ENCODE peak calls at places on chromosomes 7 and 10, in four cellular contexts. H is hepatocyte, N is H9, T is mammary epithelial cell. K is an unnamed sample.

GRCh38 chr7:133934262-133934973 is 192.7 kb upstream of the LRGUK start:
- DNase-seq in H (no peak), N (no peak), T (no peak), K (no peak)

GRCh38 chr7:34445653-34446052 is 212.4 kb upstream of the NPSR1 start:
- DNase-seq in H (no peak), N (no peak), T (no peak), K (no peak)

GRCh38 chr10:46237815-46238510 is 48.8 kb upstream of the ANTXRL start:
- DNase-seq in H (no peak), N (no peak), T (peak; percentile 11), K (peak; percentile 29)

GRCh38 chr7:41984888-41985287 is 252.1 kb downstream of the GLI3 start:
- DNase-seq in H (peak; percentile 13), N (no peak), T (peak; percentile 42), K (no peak)

GRCh38 chr10:133277993-133278576 is 1.4 kb upstream of the ADAM8 start:
- DNase-seq in H (no peak), N (no peak), T (no peak), K (peak; percentile 64)

GRCh38 chr7:1952169-1952760 is 280.5 kb downstream of the MAD1L1 start:
- DNase-seq in H (no peak), N (no peak), T (no peak), K (no peak)

GRCh38 chr10:3807221-3807927 is 22.4 kb upstream of the KLF6 start:
- DNase-seq in H (no peak), N (no peak), T (no peak), K (no peak)

GRCh38 chr7:157690058-157690832 is 353.4 kb downstream of the DNAJB6 start:
- DNase-seq in H (no peak), N (peak; percentile 60), T (peak; percentile 6), K (no peak)

GRCh38 chr7:69907720-69908119 is 309.4 kb downstream of the AUTS2 start:
- DNase-seq in H (peak; percentile 18), N (no peak), T (no peak), K (no peak)

GRCh38 chr7:132509667-132510066 is 66.6 kb downstream of the PLXNA4 start:
- DNase-seq in H (no peak), N (no peak), T (no peak), K (no peak)

GRCh38 chr7:31002256-31002655 is 38.5 kb downstream of the GHRHR start:
- DNase-seq in H (no peak), N (no peak), T (no peak), K (no peak)

GRCh38 chr7:44291066-44291732 is 34.2 kb downstream of the CAMK2B start:
- DNase-seq in H (no peak), N (no peak), T (no peak), K (no peak)

GRCh38 chr10:15169555-15170407 is 1.3 kb upstream of the NMT2 start:
- DNase-seq in H (no peak), N (no peak), T (no peak), K (no peak)

GRCh38 chr10:42519079-42519478 is 119.3 kb downstream of the ZNF33B start:
- DNase-seq in H (no peak), N (no peak), T (no peak), K (no peak)

GRCh38 chr7:33873981-33874750 is 31.2 kb upstream of the BMPER start:
- DNase-seq in H (no peak), N (no peak), T (peak; percentile 84), K (peak; percentile 50)

GRCh38 chr10:126012485-126012884 is 116.1 kb downstream of the FANK1 start:
- DNase-seq in H (no peak), N (no peak), T (peak; percentile 37), K (no peak)

GRCh38 chr10:113058175-113058961 is 108.3 kb downstream of the TCF7L2 start:
- DNase-seq in H (peak; percentile 61), N (peak; percentile 29), T (peak; percentile 44), K (no peak)

GRCh38 chr7:45985902-45986301 is 64.8 kb upstream of the IGFBP3 start:
- DNase-seq in H (no peak), N (no peak), T (peak; percentile 61), K (no peak)

GRCh38 chr7:8175929-8176369 is 86.0 kb downstream of the ICA1 start:
- DNase-seq in H (peak; percentile 25), N (no peak), T (no peak), K (no peak)

GRCh38 chr10:50578949-50579348 is 44.8 kb downstream of the SGMS1 start:
- DNase-seq in H (no peak), N (no peak), T (no peak), K (no peak)

GRCh38 chr7:102472126-102473041 is 6.3 kb downstream of the POLR2J start:
- DNase-seq in H (no peak), N (no peak), T (no peak), K (no peak)

GRCh38 chr7:28190077-28190476 is 9.5 kb upstream of the JAZF1 start:
- DNase-seq in H (no peak), N (no peak), T (no peak), K (no peak)

GRCh38 chr10:30783939-30784500 is 154.5 kb upstream of the LYZL2 start:
- DNase-seq in H (peak; percentile 90), N (peak; percentile 87), T (peak; percentile 18), K (no peak)

GRCh38 chr10:110491346-110491745 is 6.4 kb upstream of the DUSP5 start:
- DNase-seq in H (no peak), N (no peak), T (no peak), K (no peak)

GRCh38 chr10:44961231-44961571 is 1.6 kb downstream of the RASSF4 start:
- DNase-seq in H (no peak), N (peak; percentile 19), T (no peak), K (no peak)

GRCh38 chr10:96118604-96119450 is 11.3 kb upstream of the ZNF518A start:
- DNase-seq in H (no peak), N (no peak), T (no peak), K (no peak)

GRCh38 chr7:156334636-156335035 is 305.9 kb upstream of the RNF32 start:
- DNase-seq in H (no peak), N (no peak), T (no peak), K (no peak)

GRCh38 chr7:44287488-44288380 is 37.7 kb downstream of the CAMK2B start:
- DNase-seq in H (no peak), N (peak; percentile 24), T (no peak), K (no peak)

GRCh38 chr10:132726951-132727350 is 59.0 kb downstream of the NKX6-2 start:
- DNase-seq in H (no peak), N (no peak), T (no peak), K (no peak)

GRCh38 chr7:25854608-25855497 is 297.1 kb upstream of the NFE2L3 start:
- DNase-seq in H (peak; percentile 96), N (peak; percentile 92), T (peak; percentile 83), K (no peak)

GRCh38 chr7:36188923-36189322 is 35.9 kb downstream of the EEPD1 start:
- DNase-seq in H (no peak), N (no peak), T (no peak), K (no peak)

GRCh38 chr7:36192877-36193276 is 39.8 kb downstream of the EEPD1 start:
- DNase-seq in H (no peak), N (no peak), T (no peak), K (no peak)

GRCh38 chr7:36192050-36192824 is 39.2 kb downstream of the EEPD1 start:
- DNase-seq in H (peak; percentile 21), N (no peak), T (no peak), K (no peak)

GRCh38 chr7:36190447-36191291 is 37.6 kb downstream of the EEPD1 start:
- DNase-seq in H (no peak), N (no peak), T (no peak), K (no peak)

GRCh38 chr7:36191292-36191920 is 38.4 kb downstream of the EEPD1 start:
- DNase-seq in H (no peak), N (no peak), T (no peak), K (no peak)
- H3K79me2 ChIP-seq in H (peaks cover 26% of the 10 kb centered on the region), N (no peaks in the 10 kb centered on the region), T (no peaks in the 10 kb centered on the region), K (no peaks in the 10 kb centered on the region)

GRCh38 chr7:106617860-106618259 is 43.1 kb downstream of the CCDC71L start:
- DNase-seq in H (no peak), N (no peak), T (no peak), K (no peak)
- H2AFZ ChIP-seq in H (no peak overlapping the region), N (no peak overlapping the region), T (no peak overlapping the region), K (no peak overlapping the region)

DNA sequence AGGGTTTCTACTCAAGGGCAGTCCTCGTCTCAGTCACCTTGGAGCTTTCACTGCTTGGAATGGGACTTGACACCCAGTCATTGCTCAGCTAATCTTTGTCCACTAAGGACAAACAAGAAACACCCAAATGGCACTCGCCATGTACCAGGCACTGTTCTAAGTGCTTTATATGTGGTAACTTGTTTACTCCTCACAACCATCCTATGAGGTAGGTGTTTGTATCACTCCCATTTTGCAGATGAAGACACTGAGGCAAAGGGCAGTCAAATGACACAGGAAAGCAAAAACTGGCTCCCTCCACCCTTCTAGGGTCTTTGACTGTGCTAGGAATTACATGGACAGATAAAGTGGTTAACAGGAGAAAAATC is 24.7 kb downstream of the DNAJB12 start:
- DNase-seq in H (peak; percentile 6), N (no peak), T (no peak), K (peak; percentile 31)
- H3K79me2 ChIP-seq in H (no peaks in the 10 kb centered on the region), N (no peaks in the 10 kb centered on the region), T (peaks cover 6% of the 10 kb centered on the region), K (no peaks in the 10 kb centered on the region)

GRCh38 chr10:104835422-104835821 is 194.3 kb downstream of the SORCS3 start:
- DNase-seq in H (no peak), N (no peak), T (no peak), K (no peak)
- H2AFZ ChIP-seq in H (no peak overlapping the region), N (no peak overlapping the region), T (no peak overlapping the region), K (no peak overlapping the region)

K was measured in PC-9.